ENCODE peak calls at places on chromosomes 1 and 21, in eight cellular contexts. One of them, this sample, is unnamed.

GRCh38 chr1:64933296-64934070 is 32.9 kb downstream of the JAK1 start:
- DNase-seq in tibial artery: peak; percentile 78
- DNase-seq in cardiac fibroblast: peak; percentile 99
- DNase-seq in GM12865: no peak
- DNase-seq in CD8-positive, alpha-beta T cell: no peak
- DNase-seq in aorta: peak; percentile 59
- DNase-seq in AG10803: peak; percentile 99
- DNase-seq in GM23248: peak; percentile 99
- DNase-seq in this sample: peak; percentile 75

GRCh38 chr1:243582321-243582720 is 267.7 kb downstream of the AKT3 start:
- DNase-seq in GM12865: no peak
- DNase-seq in aorta: no peak
- DNase-seq in CD8-positive, alpha-beta T cell: no peak
- DNase-seq in tibial artery: no peak
- DNase-seq in AG10803: peak; percentile 78
- DNase-seq in cardiac fibroblast: peak; percentile 85
- DNase-seq in GM23248: peak; percentile 64
- DNase-seq in this sample: no peak

GRCh38 chr1:84350550-84350949 is 47.7 kb upstream of the DNASE2B start:
- DNase-seq in GM12865: no peak
- DNase-seq in CD8-positive, alpha-beta T cell: no peak
- DNase-seq in GM23248: no peak
- DNase-seq in AG10803: no peak
- DNase-seq in tibial artery: no peak
- DNase-seq in cardiac fibroblast: no peak
- DNase-seq in aorta: no peak
- DNase-seq in this sample: no peak

GRCh38 chr1:233025566-233025965 is 75.2 kb downstream of the NTPCR start:
- DNase-seq in tibial artery: no peak
- DNase-seq in aorta: no peak
- DNase-seq in GM12865: no peak
- DNase-seq in cardiac fibroblast: peak; percentile 15
- DNase-seq in CD8-positive, alpha-beta T cell: no peak
- DNase-seq in AG10803: no peak
- DNase-seq in GM23248: peak; percentile 8
- DNase-seq in this sample: no peak

GRCh38 chr21:18249542-18250152 is 5.0 kb downstream of the CHODL start:
- DNase-seq in tibial artery: no peak
- DNase-seq in GM12865: no peak
- DNase-seq in AG10803: no peak
- DNase-seq in GM23248: no peak
- DNase-seq in CD8-positive, alpha-beta T cell: no peak
- DNase-seq in cardiac fibroblast: no peak
- DNase-seq in aorta: no peak
- DNase-seq in this sample: no peak

GRCh38 chr1:234213576-234214128 is 159.6 kb upstream of the COA6 start:
- DNase-seq in tibial artery: no peak
- DNase-seq in GM12865: no peak
- DNase-seq in GM23248: peak; percentile 28
- DNase-seq in CD8-positive, alpha-beta T cell: no peak
- DNase-seq in AG10803: no peak
- DNase-seq in aorta: no peak
- DNase-seq in cardiac fibroblast: no peak
- DNase-seq in this sample: no peak

GRCh38 chr1:235011599-235012435 is 116.8 kb downstream of the TOMM20 start:
- DNase-seq in AG10803: peak; percentile 100
- DNase-seq in CD8-positive, alpha-beta T cell: peak; percentile 92
- DNase-seq in tibial artery: no peak
- DNase-seq in cardiac fibroblast: peak; percentile 100
- DNase-seq in GM12865: peak; percentile 100
- DNase-seq in aorta: peak; percentile 83
- DNase-seq in GM23248: peak; percentile 100
- DNase-seq in this sample: peak; percentile 76

GRCh38 chr1:180130651-180131050 is 24.0 kb upstream of the QSOX1 start:
- DNase-seq in GM23248: no peak
- DNase-seq in AG10803: no peak
- DNase-seq in aorta: no peak
- DNase-seq in tibial artery: no peak
- DNase-seq in CD8-positive, alpha-beta T cell: no peak
- DNase-seq in GM12865: no peak
- DNase-seq in cardiac fibroblast: no peak
- DNase-seq in this sample: no peak

GRCh38 chr1:20440785-20441200 is 45.2 kb downstream of the CAMK2N1 start:
- DNase-seq in GM23248: peak; percentile 70
- DNase-seq in cardiac fibroblast: peak; percentile 65
- DNase-seq in aorta: no peak
- DNase-seq in CD8-positive, alpha-beta T cell: peak; percentile 28
- DNase-seq in GM12865: peak; percentile 50
- DNase-seq in tibial artery: no peak
- DNase-seq in AG10803: peak; percentile 26
- DNase-seq in this sample: no peak

GRCh38 chr1:33709780-33710713 is 153.8 kb upstream of the HMGB4 start:
- DNase-seq in cardiac fibroblast: peak; percentile 2
- DNase-seq in AG10803: peak; percentile 31
- DNase-seq in aorta: no peak
- DNase-seq in CD8-positive, alpha-beta T cell: no peak
- DNase-seq in GM23248: peak; percentile 86
- DNase-seq in tibial artery: no peak
- DNase-seq in GM12865: no peak
- DNase-seq in this sample: no peak

GRCh38 chr1:161379071-161379470 is 11.4 kb upstream of the CFAP126 start:
- DNase-seq in cardiac fibroblast: no peak
- DNase-seq in tibial artery: no peak
- DNase-seq in GM12865: no peak
- DNase-seq in CD8-positive, alpha-beta T cell: no peak
- DNase-seq in AG10803: no peak
- DNase-seq in GM23248: peak; percentile 67
- DNase-seq in aorta: peak; percentile 69
- DNase-seq in this sample: no peak

GRCh38 chr1:228175316-228176023 is 9.9 kb downstream of the IBA57 start:
- DNase-seq in cardiac fibroblast: no peak
- DNase-seq in tibial artery: peak; percentile 64
- DNase-seq in GM23248: no peak
- DNase-seq in CD8-positive, alpha-beta T cell: no peak
- DNase-seq in GM12865: no peak
- DNase-seq in AG10803: no peak
- DNase-seq in aorta: no peak
- DNase-seq in this sample: peak; percentile 62

GRCh38 chr21:36646011-36646410 is 52.9 kb upstream of the SIM2 start:
- DNase-seq in AG10803: no peak
- DNase-seq in CD8-positive, alpha-beta T cell: no peak
- DNase-seq in GM12865: no peak
- DNase-seq in aorta: no peak
- DNase-seq in cardiac fibroblast: no peak
- DNase-seq in GM23248: no peak
- DNase-seq in tibial artery: no peak
- DNase-seq in this sample: no peak

GRCh38 chr1:107964397-107965111 is 426 bp downstream of the VAV3 start:
- DNase-seq in GM12865: peak; percentile 39
- DNase-seq in tibial artery: no peak
- DNase-seq in CD8-positive, alpha-beta T cell: peak; percentile 28
- DNase-seq in aorta: peak; percentile 49
- DNase-seq in cardiac fibroblast: peak; percentile 13
- DNase-seq in AG10803: peak; percentile 3
- DNase-seq in GM23248: peak; percentile 34
- DNase-seq in this sample: peak; percentile 65

GRCh38 chr1:32454726-32455125 is 10.1 kb upstream of the ZBTB8B start:
- DNase-seq in tibial artery: no peak
- DNase-seq in CD8-positive, alpha-beta T cell: no peak
- DNase-seq in AG10803: no peak
- DNase-seq in GM12865: no peak
- DNase-seq in aorta: no peak
- DNase-seq in cardiac fibroblast: peak; percentile 52
- DNase-seq in GM23248: peak; percentile 9
- DNase-seq in this sample: no peak

GRCh38 chr1:90616395-90616794 is 100.7 kb downstream of the BARHL2 start:
- DNase-seq in GM23248: peak; percentile 15
- DNase-seq in GM12865: peak; percentile 31
- DNase-seq in aorta: no peak
- DNase-seq in AG10803: no peak
- DNase-seq in CD8-positive, alpha-beta T cell: no peak
- DNase-seq in cardiac fibroblast: peak; percentile 11
- DNase-seq in tibial artery: no peak
- DNase-seq in this sample: no peak

GRCh38 chr1:187721216-187721615 is 892.5 kb downstream of the PLA2G4A start:
- DNase-seq in GM23248: no peak
- DNase-seq in CD8-positive, alpha-beta T cell: no peak
- DNase-seq in aorta: no peak
- DNase-seq in cardiac fibroblast: no peak
- DNase-seq in GM12865: no peak
- DNase-seq in tibial artery: no peak
- DNase-seq in AG10803: no peak
- DNase-seq in this sample: no peak

GRCh38 chr1:236401698-236402097 is 7.6 kb downstream of the EDARADD start:
- DNase-seq in cardiac fibroblast: no peak
- DNase-seq in AG10803: no peak
- DNase-seq in CD8-positive, alpha-beta T cell: no peak
- DNase-seq in tibial artery: no peak
- DNase-seq in aorta: no peak
- DNase-seq in GM23248: no peak
- DNase-seq in GM12865: no peak
- DNase-seq in this sample: no peak

GRCh38 chr1:210123383-210123782 is 109.2 kb upstream of the SERTAD4 start:
- DNase-seq in aorta: no peak
- DNase-seq in AG10803: no peak
- DNase-seq in GM12865: no peak
- DNase-seq in tibial artery: no peak
- DNase-seq in CD8-positive, alpha-beta T cell: no peak
- DNase-seq in GM23248: no peak
- DNase-seq in cardiac fibroblast: no peak
- DNase-seq in this sample: no peak

GRCh38 chr1:167698313-167698712 is 23.5 kb upstream of the MPZL1 start:
- DNase-seq in cardiac fibroblast: no peak
- DNase-seq in CD8-positive, alpha-beta T cell: no peak
- DNase-seq in GM12865: no peak
- DNase-seq in AG10803: no peak
- DNase-seq in tibial artery: no peak
- DNase-seq in aorta: no peak
- DNase-seq in GM23248: no peak
- DNase-seq in this sample: no peak

GRCh38 chr1:203593723-203594122 is 32.9 kb upstream of the ATP2B4 start:
- DNase-seq in cardiac fibroblast: peak; percentile 87
- DNase-seq in GM23248: peak; percentile 61
- DNase-seq in CD8-positive, alpha-beta T cell: peak; percentile 74
- DNase-seq in aorta: no peak
- DNase-seq in AG10803: no peak
- DNase-seq in tibial artery: no peak
- DNase-seq in GM12865: peak; percentile 59
- DNase-seq in this sample: no peak

GRCh38 chr21:15298306-15298705 is 233.5 kb upstream of the NRIP1 start:
- DNase-seq in cardiac fibroblast: no peak
- DNase-seq in aorta: no peak
- DNase-seq in CD8-positive, alpha-beta T cell: no peak
- DNase-seq in AG10803: no peak
- DNase-seq in GM23248: no peak
- DNase-seq in GM12865: no peak
- DNase-seq in tibial artery: no peak
- DNase-seq in this sample: no peak

GRCh38 chr1:54372978-54373377 is 33.2 kb downstream of the SSBP3 start:
- DNase-seq in CD8-positive, alpha-beta T cell: no peak
- DNase-seq in GM23248: no peak
- DNase-seq in GM12865: peak; percentile 75
- DNase-seq in AG10803: no peak
- DNase-seq in cardiac fibroblast: no peak
- DNase-seq in aorta: no peak
- DNase-seq in tibial artery: no peak
- DNase-seq in this sample: no peak

GRCh38 chr1:47650205-47650604 is 212.4 kb downstream of the FOXD2 start:
- DNase-seq in GM23248: peak; percentile 88
- DNase-seq in tibial artery: peak; percentile 64
- DNase-seq in aorta: no peak
- DNase-seq in cardiac fibroblast: peak; percentile 86
- DNase-seq in GM12865: no peak
- DNase-seq in AG10803: peak; percentile 32
- DNase-seq in CD8-positive, alpha-beta T cell: no peak
- DNase-seq in this sample: peak; percentile 41

GRCh38 chr1:64505944-64506658 is 36.2 kb downstream of the CACHD1 start:
- DNase-seq in cardiac fibroblast: no peak
- DNase-seq in GM23248: no peak
- DNase-seq in AG10803: no peak
- DNase-seq in CD8-positive, alpha-beta T cell: peak; percentile 18
- DNase-seq in tibial artery: no peak
- DNase-seq in aorta: peak; percentile 41
- DNase-seq in GM12865: no peak
- DNase-seq in this sample: no peak

GRCh38 chr1:43930168-43930948 is 3.2 kb upstream of the ARTN start:
- DNase-seq in AG10803: no peak
- DNase-seq in aorta: no peak
- DNase-seq in GM23248: peak; percentile 13
- DNase-seq in GM12865: peak; percentile 32
- DNase-seq in tibial artery: no peak
- DNase-seq in cardiac fibroblast: no peak
- DNase-seq in CD8-positive, alpha-beta T cell: no peak
- DNase-seq in this sample: no peak

GRCh38 chr1:113042336-113043143 is 30.5 kb upstream of the LRIG2 start:
- DNase-seq in aorta: peak; percentile 83
- DNase-seq in cardiac fibroblast: peak; percentile 89
- DNase-seq in AG10803: peak; percentile 90
- DNase-seq in CD8-positive, alpha-beta T cell: no peak
- DNase-seq in GM23248: peak; percentile 94
- DNase-seq in GM12865: peak; percentile 84
- DNase-seq in tibial artery: peak; percentile 79
- DNase-seq in this sample: peak; percentile 82

GRCh38 chr1:2078170-2078569 is 28.0 kb downstream of the PRKCZ start:
- DNase-seq in GM23248: no peak
- DNase-seq in CD8-positive, alpha-beta T cell: no peak
- DNase-seq in cardiac fibroblast: no peak
- DNase-seq in aorta: no peak
- DNase-seq in AG10803: no peak
- DNase-seq in GM12865: no peak
- DNase-seq in tibial artery: no peak
- DNase-seq in this sample: no peak
- H3K4me3 ChIP-seq in GM23248: no peak overlapping the region
- H3K4me3 ChIP-seq in CD8-positive, alpha-beta T cell: no peak overlapping the region
- H3K4me3 ChIP-seq in cardiac fibroblast: no peak overlapping the region
- H3K4me3 ChIP-seq in aorta: no peak overlapping the region
- H3K4me3 ChIP-seq in AG10803: no peak overlapping the region
- H3K4me3 ChIP-seq in GM12865: no peak overlapping the region
- H3K4me3 ChIP-seq in tibial artery: no peak overlapping the region
- H3K4me3 ChIP-seq in this sample: no peak overlapping the region

GRCh38 chr21:33207471-33208149 is 22.1 kb upstream of the IFNAR2 start:
- DNase-seq in aorta: no peak
- DNase-seq in GM12865: no peak
- DNase-seq in AG10803: no peak
- DNase-seq in cardiac fibroblast: no peak
- DNase-seq in GM23248: no peak
- DNase-seq in tibial artery: no peak
- DNase-seq in CD8-positive, alpha-beta T cell: no peak
- DNase-seq in this sample: no peak
- H3K4me3 ChIP-seq in aorta: no peak overlapping the region
- H3K4me3 ChIP-seq in GM12865: no peak overlapping the region
- H3K4me3 ChIP-seq in AG10803: no peak overlapping the region
- H3K4me3 ChIP-seq in cardiac fibroblast: no peak overlapping the region
- H3K4me3 ChIP-seq in GM23248: no peak overlapping the region
- H3K4me3 ChIP-seq in tibial artery: no peak overlapping the region
- H3K4me3 ChIP-seq in CD8-positive, alpha-beta T cell: no peak overlapping the region
- H3K4me3 ChIP-seq in this sample: no peak overlapping the region

GRCh38 chr1:10687142-10687715 is 109.2 kb downstream of the CASZ1 start:
- DNase-seq in GM12865: no peak
- DNase-seq in GM23248: no peak
- DNase-seq in AG10803: no peak
- DNase-seq in aorta: no peak
- DNase-seq in tibial artery: no peak
- DNase-seq in CD8-positive, alpha-beta T cell: no peak
- DNase-seq in cardiac fibroblast: no peak
- DNase-seq in this sample: no peak
- H3K4me3 ChIP-seq in GM12865: no peak overlapping the region
- H3K4me3 ChIP-seq in GM23248: no peak overlapping the region
- H3K4me3 ChIP-seq in AG10803: no peak overlapping the region
- H3K4me3 ChIP-seq in aorta: no peak overlapping the region
- H3K4me3 ChIP-seq in tibial artery: no peak overlapping the region
- H3K4me3 ChIP-seq in CD8-positive, alpha-beta T cell: no peak overlapping the region
- H3K4me3 ChIP-seq in cardiac fibroblast: no peak overlapping the region
- H3K4me3 ChIP-seq in this sample: no peak overlapping the region

GRCh38 chr1:225941949-225942222 is 866 bp upstream of the LEFTY2 start:
- DNase-seq in GM23248: no peak
- DNase-seq in cardiac fibroblast: no peak
- DNase-seq in GM12865: no peak
- DNase-seq in CD8-positive, alpha-beta T cell: no peak
- DNase-seq in AG10803: no peak
- DNase-seq in tibial artery: no peak
- DNase-seq in aorta: no peak
- DNase-seq in this sample: no peak
- H3K4me3 ChIP-seq in GM23248: no peak overlapping the region
- H3K4me3 ChIP-seq in cardiac fibroblast: no peak overlapping the region
- H3K4me3 ChIP-seq in GM12865: no peak overlapping the region
- H3K4me3 ChIP-seq in CD8-positive, alpha-beta T cell: no peak overlapping the region
- H3K4me3 ChIP-seq in AG10803: no peak overlapping the region
- H3K4me3 ChIP-seq in tibial artery: no peak overlapping the region
- H3K4me3 ChIP-seq in aorta: no peak overlapping the region
- H3K4me3 ChIP-seq in this sample: no peak overlapping the region

This sample was measured in suprapubic skin.